ENCODE peak calls at places on chromosomes 12 and 14, in five cellular contexts. W is OCI-LY7; B is HCEC 1CT; Q is AG20443; U is stimulated activated CD4-positive, alpha-beta T cell treated with anti-CD3 and anti-CD28 coated beads, Interleukin-2, amount 100 ng/mL, for 24 hours. G is an unnamed sample.

GRCh38 chr14:38583471-38583870 is 327.6 kb upstream of the CLEC14A start:
- DNase-seq in W (no peak), B (no peak), Q (no peak), U (no peak), G (no peak)

GRCh38 chr12:49750027-49750977 is 8.9 kb downstream of the TMBIM6 start:
- DNase-seq in W (peak; percentile 44), B (peak; percentile 77), Q (no peak), U (peak; percentile 57), G (no peak)

GRCh38 chr14:36424478-36425102 is 95.4 kb downstream of the NKX2-1 start:
- DNase-seq in W (no peak), B (no peak), Q (no peak), U (no peak), G (no peak)

GRCh38 chr14:28571636-28572035 is 195.0 kb upstream of the FOXG1 start:
- DNase-seq in W (no peak), B (peak; percentile 50), Q (no peak), U (no peak), G (no peak)

GRCh38 chr12:29301114-29301513 is 79.9 kb downstream of the ERGIC2 start:
- DNase-seq in W (no peak), B (no peak), Q (no peak), U (no peak), G (no peak)

GRCh38 chr14:75648066-75648838 is 12.4 kb downstream of the ERG28 start:
- DNase-seq in W (no peak), B (peak; percentile 98), Q (peak; percentile 77), U (no peak), G (no peak)

GRCh38 chr12:95169368-95169767 is 47.9 kb downstream of the FGD6 start:
- DNase-seq in W (no peak), B (peak; percentile 82), Q (peak; percentile 55), U (no peak), G (no peak)

GRCh38 chr14:51319181-51319597 is 79.1 kb downstream of the TMX1 start:
- DNase-seq in W (no peak), B (no peak), Q (no peak), U (no peak), G (no peak)

GRCh38 chr12:121279507-121279915 is 17.0 kb downstream of the CAMKK2 start:
- DNase-seq in W (no peak), B (no peak), Q (peak; percentile 81), U (no peak), G (no peak)

GRCh38 chr12:6225630-6226001 is 25.4 kb downstream of the CD9 start:
- DNase-seq in W (no peak), B (no peak), Q (no peak), U (no peak), G (no peak)

GRCh38 chr12:132422057-132423043 is 67.6 kb upstream of the FBRSL1 start:
- DNase-seq in W (no peak), B (no peak), Q (no peak), U (no peak), G (no peak)

GRCh38 chr12:132275110-132275531 is 54.3 kb downstream of the GALNT9 start:
- DNase-seq in W (no peak), B (peak; percentile 76), Q (peak; percentile 89), U (no peak), G (peak; percentile 36)

G was measured in anterior cingulate cortex.